ENCODE peak calls at places on chromosomes 16 and 17, in ten cellular contexts. One of them, this sample, is unnamed.

GRCh38 chr17:40791116-40791515 is 8.6 kb downstream of the KRT28 start:
- DNase-seq in GM23248: no peak
- DNase-seq in Karpas-422: no peak
- DNase-seq in IMR-90: no peak
- DNase-seq in right cardiac atrium: no peak
- DNase-seq in stomach: no peak
- DNase-seq in small intestine: no peak
- DNase-seq in body of pancreas: no peak
- DNase-seq in right atrium auricular region: no peak
- DNase-seq in mesendoderm: no peak
- DNase-seq in this sample: no peak

GRCh38 chr17:29640413-29640812 is 17.7 kb upstream of the CORO6 start:
- DNase-seq in GM23248: peak; percentile 74
- DNase-seq in Karpas-422: no peak
- DNase-seq in IMR-90: peak; percentile 74
- DNase-seq in right cardiac atrium: no peak
- DNase-seq in stomach: no peak
- DNase-seq in small intestine: no peak
- DNase-seq in body of pancreas: no peak
- DNase-seq in right atrium auricular region: no peak
- DNase-seq in mesendoderm: peak; percentile 37
- DNase-seq in this sample: no peak

GRCh38 chr17:61251939-61252865 is 147.4 kb upstream of the TBX2 start:
- DNase-seq in GM23248: peak; percentile 86
- DNase-seq in Karpas-422: no peak
- DNase-seq in IMR-90: peak; percentile 99
- DNase-seq in right cardiac atrium: peak; percentile 96
- DNase-seq in stomach: peak; percentile 76
- DNase-seq in small intestine: peak; percentile 16
- DNase-seq in body of pancreas: peak; percentile 90
- DNase-seq in right atrium auricular region: peak; percentile 97
- DNase-seq in mesendoderm: no peak
- DNase-seq in this sample: peak; percentile 91

GRCh38 chr17:82880620-82881019 is 40.8 kb upstream of the ZNF750 start:
- DNase-seq in GM23248: no peak
- DNase-seq in Karpas-422: no peak
- DNase-seq in IMR-90: no peak
- DNase-seq in right cardiac atrium: no peak
- DNase-seq in stomach: no peak
- DNase-seq in small intestine: no peak
- DNase-seq in body of pancreas: no peak
- DNase-seq in right atrium auricular region: no peak
- DNase-seq in mesendoderm: no peak
- DNase-seq in this sample: no peak

GRCh38 chr16:51615141-51615540 is 464.1 kb upstream of the SALL1 start:
- DNase-seq in GM23248: no peak
- DNase-seq in Karpas-422: no peak
- DNase-seq in IMR-90: no peak
- DNase-seq in right cardiac atrium: no peak
- DNase-seq in stomach: no peak
- DNase-seq in small intestine: no peak
- DNase-seq in body of pancreas: no peak
- DNase-seq in right atrium auricular region: no peak
- DNase-seq in mesendoderm: no peak
- DNase-seq in this sample: no peak

GRCh38 chr16:75293746-75294145 is 42.3 kb upstream of the BCAR1 start:
- DNase-seq in GM23248: no peak
- DNase-seq in Karpas-422: no peak
- DNase-seq in IMR-90: peak; percentile 10
- DNase-seq in right cardiac atrium: no peak
- DNase-seq in stomach: no peak
- DNase-seq in small intestine: no peak
- DNase-seq in body of pancreas: no peak
- DNase-seq in right atrium auricular region: no peak
- DNase-seq in mesendoderm: no peak
- DNase-seq in this sample: no peak

GRCh38 chr17:38464251-38464722 is 36.0 kb downstream of the ARHGAP23 start:
- DNase-seq in GM23248: peak; percentile 80
- DNase-seq in Karpas-422: no peak
- DNase-seq in IMR-90: no peak
- DNase-seq in right cardiac atrium: peak; percentile 77
- DNase-seq in stomach: peak; percentile 50
- DNase-seq in small intestine: no peak
- DNase-seq in body of pancreas: no peak
- DNase-seq in right atrium auricular region: no peak
- DNase-seq in mesendoderm: no peak
- DNase-seq in this sample: no peak

GRCh38 chr16:57562669-57563486 is 20.4 kb downstream of the ADGRG5 start:
- DNase-seq in GM23248: no peak
- DNase-seq in Karpas-422: no peak
- DNase-seq in IMR-90: no peak
- DNase-seq in right cardiac atrium: no peak
- DNase-seq in stomach: no peak
- DNase-seq in small intestine: peak; percentile 10
- DNase-seq in body of pancreas: no peak
- DNase-seq in right atrium auricular region: peak; percentile 26
- DNase-seq in mesendoderm: no peak
- DNase-seq in this sample: no peak

GRCh38 chr16:70735141-70735979 is 49.5 kb upstream of the MTSS2 start:
- DNase-seq in GM23248: peak; percentile 94
- DNase-seq in Karpas-422: no peak
- DNase-seq in IMR-90: peak; percentile 90
- DNase-seq in right cardiac atrium: no peak
- DNase-seq in stomach: no peak
- DNase-seq in small intestine: no peak
- DNase-seq in body of pancreas: peak; percentile 52
- DNase-seq in right atrium auricular region: no peak
- DNase-seq in mesendoderm: peak; percentile 83
- DNase-seq in this sample: no peak

GRCh38 chr17:55527520-55528118 is 16.4 kb upstream of the SMIM36 start:
- DNase-seq in GM23248: peak; percentile 74
- DNase-seq in Karpas-422: peak; percentile 77
- DNase-seq in IMR-90: peak; percentile 65
- DNase-seq in right cardiac atrium: peak; percentile 15
- DNase-seq in stomach: no peak
- DNase-seq in small intestine: no peak
- DNase-seq in body of pancreas: peak; percentile 23
- DNase-seq in right atrium auricular region: no peak
- DNase-seq in mesendoderm: peak; percentile 62
- DNase-seq in this sample: no peak

GRCh38 chr17:43845772-43846171 is 1.2 kb upstream of the CD300LG start:
- DNase-seq in GM23248: no peak
- DNase-seq in Karpas-422: no peak
- DNase-seq in IMR-90: no peak
- DNase-seq in right cardiac atrium: no peak
- DNase-seq in stomach: no peak
- DNase-seq in small intestine: no peak
- DNase-seq in body of pancreas: no peak
- DNase-seq in right atrium auricular region: no peak
- DNase-seq in mesendoderm: no peak
- DNase-seq in this sample: no peak

GRCh38 chr16:67663151-67663876 is 2.6 kb downstream of the PARD6A start:
- DNase-seq in GM23248: peak; percentile 53
- DNase-seq in Karpas-422: peak; percentile 76
- DNase-seq in IMR-90: no peak
- DNase-seq in right cardiac atrium: no peak
- DNase-seq in stomach: no peak
- DNase-seq in small intestine: no peak
- DNase-seq in body of pancreas: peak; percentile 60
- DNase-seq in right atrium auricular region: no peak
- DNase-seq in mesendoderm: peak; percentile 64
- DNase-seq in this sample: no peak

GRCh38 chr17:40021471-40021961 is 6.3 kb downstream of the CSF3 start:
- DNase-seq in GM23248: peak; percentile 92
- DNase-seq in Karpas-422: no peak
- DNase-seq in IMR-90: peak; percentile 61
- DNase-seq in right cardiac atrium: no peak
- DNase-seq in stomach: no peak
- DNase-seq in small intestine: no peak
- DNase-seq in body of pancreas: no peak
- DNase-seq in right atrium auricular region: no peak
- DNase-seq in mesendoderm: no peak
- DNase-seq in this sample: peak; percentile 55

GRCh38 chr16:70253291-70254094 is 1.8 kb upstream of the EXOSC6 start:
- DNase-seq in GM23248: peak; percentile 56
- DNase-seq in Karpas-422: peak; percentile 61
- DNase-seq in IMR-90: peak; percentile 36
- DNase-seq in right cardiac atrium: no peak
- DNase-seq in stomach: no peak
- DNase-seq in small intestine: peak; percentile 31
- DNase-seq in body of pancreas: peak; percentile 31
- DNase-seq in right atrium auricular region: peak; percentile 54
- DNase-seq in mesendoderm: peak; percentile 76
- DNase-seq in this sample: no peak

GRCh38 chr17:73888875-73889274 is 244.6 kb upstream of the SDK2 start:
- DNase-seq in GM23248: no peak
- DNase-seq in Karpas-422: no peak
- DNase-seq in IMR-90: no peak
- DNase-seq in right cardiac atrium: peak; percentile 57
- DNase-seq in stomach: no peak
- DNase-seq in small intestine: no peak
- DNase-seq in body of pancreas: no peak
- DNase-seq in right atrium auricular region: no peak
- DNase-seq in mesendoderm: no peak
- DNase-seq in this sample: no peak

GRCh38 chr17:79800325-79801155 is 3.7 kb upstream of the CBX8 start:
- DNase-seq in GM23248: peak; percentile 75
- DNase-seq in Karpas-422: peak; percentile 88
- DNase-seq in IMR-90: peak; percentile 39
- DNase-seq in right cardiac atrium: no peak
- DNase-seq in stomach: no peak
- DNase-seq in small intestine: peak; percentile 57
- DNase-seq in body of pancreas: peak; percentile 50
- DNase-seq in right atrium auricular region: no peak
- DNase-seq in mesendoderm: peak; percentile 79
- DNase-seq in this sample: peak; percentile 81
- H3K4me1 ChIP-seq in GM23248: peaks cover 6% of the 10 kb centered on the region
- H3K4me1 ChIP-seq in Karpas-422: peaks cover 55% of the 10 kb centered on the region
- H3K4me1 ChIP-seq in IMR-90: peaks cover 5% of the 10 kb centered on the region
- H3K4me1 ChIP-seq in right cardiac atrium: no peaks in the 10 kb centered on the region
- H3K4me1 ChIP-seq in stomach: peaks cover 34% of the 10 kb centered on the region
- H3K4me1 ChIP-seq in small intestine: peaks cover 11% of the 10 kb centered on the region
- H3K4me1 ChIP-seq in body of pancreas: peaks cover 66% of the 10 kb centered on the region
- H3K4me1 ChIP-seq in right atrium auricular region: peaks cover 71% of the 10 kb centered on the region
- H3K4me1 ChIP-seq in mesendoderm: peaks cover 5% of the 10 kb centered on the region
- H3K4me1 ChIP-seq in this sample: peaks cover 59% of the 10 kb centered on the region

GRCh38 chr17:36727577-36727976 is 126.2 kb downstream of the MRM1 start:
- DNase-seq in GM23248: no peak
- DNase-seq in Karpas-422: no peak
- DNase-seq in IMR-90: no peak
- DNase-seq in right cardiac atrium: no peak
- DNase-seq in stomach: no peak
- DNase-seq in small intestine: no peak
- DNase-seq in body of pancreas: no peak
- DNase-seq in right atrium auricular region: no peak
- DNase-seq in mesendoderm: peak; percentile 83
- DNase-seq in this sample: no peak
- H3K4me1 ChIP-seq in GM23248: no peaks in the 10 kb centered on the region
- H3K4me1 ChIP-seq in Karpas-422: peaks cover 14% of the 10 kb centered on the region
- H3K4me1 ChIP-seq in IMR-90: peaks cover under 1% of the 10 kb centered on the region
- H3K4me1 ChIP-seq in right cardiac atrium: no peaks in the 10 kb centered on the region
- H3K4me1 ChIP-seq in stomach: peaks cover 4% of the 10 kb centered on the region
- H3K4me1 ChIP-seq in small intestine: no peaks in the 10 kb centered on the region
- H3K4me1 ChIP-seq in body of pancreas: peaks cover 1% of the 10 kb centered on the region
- H3K4me1 ChIP-seq in right atrium auricular region: peaks cover 3% of the 10 kb centered on the region
- H3K4me1 ChIP-seq in mesendoderm: peaks cover 28% of the 10 kb centered on the region
- H3K4me1 ChIP-seq in this sample: peaks cover 2% of the 10 kb centered on the region

DNA sequence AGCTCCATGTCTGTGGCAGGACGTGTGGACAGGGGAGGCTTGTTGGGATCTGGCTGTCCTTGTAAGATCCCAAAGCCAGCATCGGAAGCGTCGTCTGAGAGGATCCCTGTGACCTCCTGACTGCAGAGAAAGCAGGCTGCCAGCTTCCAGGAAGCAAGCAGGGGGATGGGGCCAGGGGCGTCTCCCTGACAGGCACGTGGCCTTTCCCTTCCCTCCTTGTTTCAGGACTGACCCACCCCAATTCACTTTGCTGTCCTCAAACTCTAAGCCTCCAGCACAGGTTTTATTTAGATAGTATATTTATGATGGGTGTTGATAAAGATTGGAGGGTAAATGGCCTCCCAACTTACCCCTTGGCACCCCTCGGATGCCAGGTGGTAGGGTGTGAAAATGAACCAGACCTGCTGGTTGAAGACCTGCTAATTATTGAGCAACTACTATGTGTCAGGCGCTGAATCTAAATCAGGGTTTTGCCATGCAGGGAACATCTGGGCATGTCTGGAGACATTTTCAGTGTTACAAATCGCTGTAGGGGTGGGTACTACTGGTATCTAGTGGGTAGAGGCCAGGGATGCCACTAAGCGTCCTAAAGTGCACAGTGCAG is 24.5 kb downstream of the SOCS1 start:
- DNase-seq in GM23248: no peak
- DNase-seq in Karpas-422: no peak
- DNase-seq in IMR-90: no peak
- DNase-seq in right cardiac atrium: no peak
- DNase-seq in stomach: no peak
- DNase-seq in small intestine: no peak
- DNase-seq in body of pancreas: no peak
- DNase-seq in right atrium auricular region: no peak
- DNase-seq in mesendoderm: peak; percentile 28
- DNase-seq in this sample: no peak
- H3K4me1 ChIP-seq in GM23248: peaks cover 3% of the 10 kb centered on the region
- H3K4me1 ChIP-seq in Karpas-422: peaks cover 10% of the 10 kb centered on the region
- H3K4me1 ChIP-seq in IMR-90: peaks cover 2% of the 10 kb centered on the region
- H3K4me1 ChIP-seq in right cardiac atrium: no peaks in the 10 kb centered on the region
- H3K4me1 ChIP-seq in stomach: peaks cover 8% of the 10 kb centered on the region
- H3K4me1 ChIP-seq in small intestine: no peaks in the 10 kb centered on the region
- H3K4me1 ChIP-seq in body of pancreas: peaks cover 12% of the 10 kb centered on the region
- H3K4me1 ChIP-seq in right atrium auricular region: peaks cover 15% of the 10 kb centered on the region
- H3K4me1 ChIP-seq in mesendoderm: no peaks in the 10 kb centered on the region
- H3K4me1 ChIP-seq in this sample: peaks cover 5% of the 10 kb centered on the region

DNA sequence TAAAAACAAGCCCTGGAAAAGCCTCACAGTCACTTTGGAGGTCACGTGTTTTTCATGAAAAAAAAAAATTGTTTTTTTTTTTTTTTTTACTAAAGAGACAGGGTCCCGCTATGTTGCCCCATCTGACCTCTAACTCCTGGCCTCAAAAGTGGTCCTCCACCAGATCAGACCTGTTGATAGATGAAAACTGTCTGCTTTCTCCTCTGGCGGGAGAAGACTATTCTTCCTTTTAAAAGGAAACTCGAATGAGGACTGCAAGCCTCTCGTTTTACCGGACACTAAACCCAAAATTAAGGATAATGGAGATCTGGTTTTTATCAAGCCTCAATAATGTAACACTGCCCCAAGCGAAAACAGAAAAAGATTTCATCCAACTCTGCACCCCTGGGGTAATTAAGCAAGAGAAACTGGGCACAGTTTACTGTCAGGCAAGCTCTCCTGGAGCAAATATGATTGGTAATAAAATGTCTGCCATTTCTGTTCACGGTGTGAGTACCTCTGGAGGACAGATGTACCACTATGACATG is 25.8 kb downstream of the ZCCHC14 start:
- DNase-seq in GM23248: no peak
- DNase-seq in Karpas-422: no peak
- DNase-seq in IMR-90: no peak
- DNase-seq in right cardiac atrium: no peak
- DNase-seq in stomach: no peak
- DNase-seq in small intestine: no peak
- DNase-seq in body of pancreas: no peak
- DNase-seq in right atrium auricular region: no peak
- DNase-seq in mesendoderm: no peak
- DNase-seq in this sample: no peak
- H3K4me1 ChIP-seq in GM23248: peaks cover 54% of the 10 kb centered on the region
- H3K4me1 ChIP-seq in Karpas-422: no peaks in the 10 kb centered on the region
- H3K4me1 ChIP-seq in IMR-90: peaks cover 22% of the 10 kb centered on the region
- H3K4me1 ChIP-seq in right cardiac atrium: peaks cover 21% of the 10 kb centered on the region
- H3K4me1 ChIP-seq in stomach: peaks cover 31% of the 10 kb centered on the region
- H3K4me1 ChIP-seq in small intestine: peaks cover 6% of the 10 kb centered on the region
- H3K4me1 ChIP-seq in body of pancreas: peaks cover 47% of the 10 kb centered on the region
- H3K4me1 ChIP-seq in right atrium auricular region: peaks cover 80% of the 10 kb centered on the region
- H3K4me1 ChIP-seq in mesendoderm: no peaks in the 10 kb centered on the region
- H3K4me1 ChIP-seq in this sample: peaks cover 57% of the 10 kb centered on the region